ENCODE peak calls at places on chromosomes 4 and X, in seven cellular contexts. R is psoas muscle; H is CD4-positive, CD25-positive, alpha-beta regulatory T cell; V is fibroblast of lung; K is CD4-positive, alpha-beta memory T cell; L is MM.1S; M is spleen. S is an unnamed sample.

GRCh38 chr4:92303621-92304027 is at the start of gene GRID2:
- DNase-seq in V (peak; percentile 29), K (no peak), R (no peak), M (no peak), L (no peak), H (no peak), S (no peak)

GRCh38 chr4:107037188-107037587 is 1.1 kb upstream of the DKK2 start:
- DNase-seq in V (peak; percentile 45), H (no peak), M (peak; percentile 65), L (no peak), R (peak; percentile 67), K (no peak), S (no peak)

GRCh38 chr4:3322059-3322550 is 29.3 kb downstream of the RGS12 start:
- DNase-seq in L (no peak), K (no peak), M (peak; percentile 47), H (no peak), R (no peak), V (peak; percentile 66), S (no peak)

GRCh38 chr4:123661080-123661737 is 264.6 kb downstream of the SPRY1 start:
- DNase-seq in K (peak; percentile 6), H (no peak), M (no peak), R (no peak), V (peak; percentile 26), L (peak; percentile 29), S (no peak)

GRCh38 chrX:7586126-7586525 is 256.8 kb upstream of the VCX start:
- DNase-seq in H (no peak), K (no peak), L (peak; percentile 18), V (peak; percentile 8), M (no peak), R (no peak), S (no peak)

GRCh38 chr4:92952426-92952825 is 648.7 kb downstream of the GRID2 start:
- DNase-seq in H (no peak), M (no peak), R (no peak), K (no peak), V (no peak), L (no peak), S (no peak)

GRCh38 chr4:108937066-108937465 is 174.2 kb upstream of the ETNPPL start:
- DNase-seq in R (no peak), L (no peak), H (no peak), M (no peak), V (peak; percentile 69), K (no peak), S (no peak)

GRCh38 chrX:110665636-110666035 is 130.0 kb downstream of the CHRDL1 start:
- DNase-seq in V (peak; percentile 12), K (no peak), M (no peak), L (peak; percentile 36), H (peak; percentile 10), R (no peak), S (no peak)

GRCh38 chrX:30577362-30577961 is at the start of gene TASL:
- DNase-seq in K (peak; percentile 54), R (no peak), V (no peak), L (peak; percentile 83), H (peak; percentile 80), M (no peak), S (peak; percentile 50)

GRCh38 chrX:38879631-38880220 is 78.5 kb downstream of the MID1IP1 start:
- DNase-seq in K (peak; percentile 18), H (peak; percentile 50), M (peak; percentile 78), R (peak; percentile 72), L (peak; percentile 23), V (no peak), S (no peak)

GRCh38 chrX:140701480-140701879 is 8.1 kb upstream of the LINC00632 start:
- DNase-seq in R (no peak), H (no peak), K (no peak), V (peak; percentile 19), L (peak; percentile 28), M (no peak), S (no peak)

GRCh38 chrX:46959101-46959500 is 46.9 kb downstream of the JADE3 start:
- DNase-seq in M (no peak), V (no peak), R (no peak), K (no peak), H (no peak), L (no peak), S (no peak)
- H3K4me1 ChIP-seq in M (no peaks in the 10 kb centered on the region), V (no peaks in the 10 kb centered on the region), R (no peaks in the 10 kb centered on the region), K (no peaks in the 10 kb centered on the region), H (no peaks in the 10 kb centered on the region), L (peaks cover 4% of the 10 kb centered on the region), S (no peaks in the 10 kb centered on the region)

DNA sequence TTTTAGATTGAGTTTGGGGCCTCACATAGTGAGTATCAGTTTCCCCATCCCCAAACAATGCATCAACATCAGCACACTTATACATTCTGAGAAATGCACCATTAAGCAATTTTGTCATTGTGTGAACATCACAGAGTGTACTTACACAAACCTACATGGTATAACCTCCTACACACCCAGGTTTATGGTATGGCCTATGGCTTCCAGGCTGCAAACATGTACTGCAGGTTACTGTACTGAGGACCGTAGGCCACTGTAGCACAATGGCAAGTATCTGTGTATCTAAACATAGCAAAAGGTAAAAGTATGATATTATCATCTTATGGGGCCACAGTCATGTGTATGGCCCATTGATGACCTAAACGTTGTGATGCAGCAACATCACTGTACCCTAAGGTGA is 7.7 kb downstream of the IRF2 start:
- DNase-seq in L (no peak), K (no peak), V (no peak), R (no peak), H (no peak), M (no peak), S (no peak)
- H3K27ac ChIP-seq in L (no peak overlapping the region), K (no peak overlapping the region), V (no peak overlapping the region), R (no peak overlapping the region), H (no peak overlapping the region), M (no peak overlapping the region), S (no peak overlapping the region)

DNA sequence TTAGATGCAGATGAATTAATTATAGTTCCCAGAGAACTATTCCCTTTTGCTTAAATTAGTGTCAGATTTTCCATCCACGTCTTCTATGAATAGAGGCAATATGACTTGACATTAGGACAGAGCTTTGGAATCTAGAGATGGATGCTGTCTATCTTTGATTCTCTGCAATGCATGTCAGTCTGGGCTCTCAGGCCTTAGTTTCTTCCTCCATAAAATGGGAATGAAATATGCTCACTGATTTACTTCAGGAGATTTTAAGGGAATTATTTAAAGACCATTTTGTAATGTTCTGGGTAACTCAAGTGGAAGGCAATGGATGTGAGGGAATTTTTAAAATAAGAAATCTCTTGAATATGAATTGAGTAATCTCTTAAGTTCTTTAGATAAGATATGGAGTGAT is 28.9 kb downstream of the MGST2 start:
- DNase-seq in M (no peak), R (no peak), H (no peak), V (no peak), L (no peak), K (no peak), S (no peak)
- H3K4me1 ChIP-seq in M (no peaks in the 10 kb centered on the region), R (peaks cover 13% of the 10 kb centered on the region), H (no peaks in the 10 kb centered on the region), V (no peaks in the 10 kb centered on the region), L (no peaks in the 10 kb centered on the region), K (no peaks in the 10 kb centered on the region), S (no peaks in the 10 kb centered on the region)

GRCh38 chr4:87012265-87012953 is 77.6 kb downstream of the AFF1 start:
- DNase-seq in M (no peak), L (no peak), R (no peak), K (peak; percentile 7), V (no peak), H (peak; percentile 43), S (no peak)
- H3K27ac ChIP-seq in M (peak overlapping the region; percentile 24), L (no peak overlapping the region), R (peak overlapping the region; percentile 98), K (no peak overlapping the region), V (no peak overlapping the region), H (no peak overlapping the region), S (no peak overlapping the region)

GRCh38 chr4:172787117-172787516 is 381.5 kb upstream of the GALNT7 start:
- DNase-seq in K (no peak), H (no peak), V (no peak), M (no peak), L (no peak), R (no peak), S (no peak)
- H3K4me1 ChIP-seq in K (no peaks in the 10 kb centered on the region), H (no peaks in the 10 kb centered on the region), V (no peaks in the 10 kb centered on the region), M (no peaks in the 10 kb centered on the region), L (no peaks in the 10 kb centered on the region), R (no peaks in the 10 kb centered on the region), S (no peaks in the 10 kb centered on the region)

GRCh38 chr4:113978105-113978504 is 1.3 kb downstream of the ARSJ start:
- DNase-seq in M (no peak), L (no peak), V (no peak), K (no peak), H (no peak), R (no peak), S (no peak)

GRCh38 chr4:113978561-113979156 is 788 bp downstream of the ARSJ start:
- DNase-seq in L (no peak), R (no peak), K (no peak), H (no peak), V (peak; percentile 43), M (peak; percentile 57), S (no peak)

GRCh38 chr4:113979157-113979972 is at the start of gene ARSJ:
- DNase-seq in H (no peak), K (peak; percentile 13), M (peak; percentile 73), R (peak; percentile 67), V (peak; percentile 86), L (no peak), S (no peak)

GRCh38 chr4:113981591-113981990 is 2.1 kb upstream of the ARSJ start:
- DNase-seq in K (no peak), M (no peak), R (no peak), V (peak; percentile 56), L (no peak), H (no peak), S (no peak)

GRCh38 chr4:113979973-113980615 is 647 bp upstream of the ARSJ start:
- DNase-seq in R (no peak), L (no peak), H (no peak), K (no peak), M (no peak), V (peak; percentile 68), S (no peak)
- H3K27ac ChIP-seq in R (peak overlapping the region; percentile 19), L (no peak overlapping the region), H (no peak overlapping the region), K (no peak overlapping the region), M (no peak overlapping the region), V (peak overlapping the region; percentile 93), S (no peak overlapping the region)

GRCh38 chr4:127917151-127917550 is 36.5 kb downstream of the PLK4 start:
- DNase-seq in V (no peak), K (no peak), M (no peak), R (no peak), H (no peak), L (no peak), S (no peak)
- H3K4me1 ChIP-seq in V (no peaks in the 10 kb centered on the region), K (no peaks in the 10 kb centered on the region), M (no peaks in the 10 kb centered on the region), R (peaks cover 9% of the 10 kb centered on the region), H (no peaks in the 10 kb centered on the region), L (peaks cover 6% of the 10 kb centered on the region), S (no peaks in the 10 kb centered on the region)

DNA sequence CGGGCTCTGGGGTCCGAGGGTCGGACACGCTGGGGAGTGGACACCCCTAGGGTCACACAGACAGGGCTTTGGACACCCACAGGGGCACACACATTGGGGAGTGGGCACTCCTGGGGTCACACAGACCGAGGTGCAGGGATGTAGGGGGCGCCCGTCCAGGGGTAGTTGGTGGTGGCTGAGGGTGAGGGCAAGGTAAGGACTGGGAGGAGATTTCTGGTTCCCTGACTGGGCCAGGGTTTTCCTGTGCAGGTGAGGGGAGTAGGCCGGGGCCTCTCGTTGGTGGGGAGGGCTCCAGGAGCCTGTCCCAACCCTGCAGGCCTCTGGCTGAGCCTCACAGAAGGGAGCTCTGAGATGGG is 21.9 kb upstream of the WDR45 start:
- DNase-seq in K (no peak), M (no peak), R (no peak), H (no peak), L (no peak), V (no peak), S (no peak)
- H3K27ac ChIP-seq in K (peak overlapping the region; percentile 76), M (peak overlapping the region; percentile 77), R (peak overlapping the region; percentile 51), H (peak overlapping the region; percentile 80), L (no peak overlapping the region), V (peak overlapping the region; percentile 14), S (no peak overlapping the region)

GRCh38 chr4:189162073-189162789 is 778.4 kb upstream of the FRG1 start:
- DNase-seq in M (peak; percentile 27), V (no peak), R (no peak), L (no peak), K (no peak), H (no peak), S (no peak)

GRCh38 chr4:189162888-189163287 is 777.8 kb upstream of the FRG1 start:
- DNase-seq in H (no peak), K (no peak), L (no peak), R (no peak), M (no peak), V (no peak), S (no peak)
- H3K4me1 ChIP-seq in H (no peaks in the 10 kb centered on the region), K (no peaks in the 10 kb centered on the region), L (no peaks in the 10 kb centered on the region), R (no peaks in the 10 kb centered on the region), M (no peaks in the 10 kb centered on the region), V (peaks cover 3% of the 10 kb centered on the region), S (no peaks in the 10 kb centered on the region)

S was measured in CD8-positive, alpha-beta memory T cell.